ENCODE peak calls at places on chromosomes 1 and 21, in four cellular contexts. G is H9, Y is psoas muscle, T is fibroblast of lung. F is an unnamed sample. For H3K27me3, the result is how much of the 10 kb centered on the place peaks cover.

GRCh38 chr1:17966341-17966740 is 141.3 kb upstream of the IGSF21 start:
- DNase-seq in T (no peak), G (no peak), Y (peak), F (no peak)

GRCh38 chr1:52348704-52349301 is 17.2 kb downstream of the CC2D1B start:
- DNase-seq in T (peak), Y (no peak), G (peak), F (no peak)

GRCh38 chr1:34918609-34919561 is 10.6 kb downstream of the DLGAP3 start:
- DNase-seq in G (peak), Y (peak), T (no peak), F (no peak)

GRCh38 chr1:32925360-32926142 is 24.4 kb upstream of the TMEM54 start:
- DNase-seq in Y (no peak), T (peak), G (peak), F (no peak)

GRCh38 chr1:209150114-209150513 is 433.4 kb upstream of the CAMK1G start:
- DNase-seq in Y (no peak), T (peak), G (no peak), F (peak)

GRCh38 chr1:166133276-166133841 is 33.4 kb downstream of the FAM78B start:
- DNase-seq in T (no peak), Y (no peak), G (no peak), F (no peak)

GRCh38 chr1:26168410-26169167 is at the start of gene C1orf232:
- DNase-seq in T (no peak), Y (peak), G (no peak), F (no peak)

GRCh38 chr1:243216741-243217140 is 38.3 kb downstream of the CEP170 start:
- DNase-seq in G (no peak), T (no peak), Y (no peak), F (no peak)

GRCh38 chr1:6338685-6339084 is 54.9 kb downstream of the ACOT7 start:
- DNase-seq in Y (no peak), T (no peak), G (peak), F (no peak)

GRCh38 chr1:83909687-83910086 is 89.2 kb downstream of the TTLL7 start:
- DNase-seq in G (no peak), Y (no peak), T (peak), F (no peak)

GRCh38 chr1:33055210-33055991 is 18.7 kb upstream of the AK2 start:
- DNase-seq in G (peak), T (peak), Y (peak), F (peak)

GRCh38 chr21:42125571-42126544 is 54.7 kb downstream of the UMODL1 start:
- DNase-seq in T (peak), G (peak), Y (no peak), F (peak)

GRCh38 chr1:91513160-91513559 is 12.5 kb downstream of the CDC7 start:
- DNase-seq in Y (no peak), G (no peak), T (peak), F (no peak)

GRCh38 chr1:53442297-53442696 is 16.9 kb upstream of the DMRTB1 start:
- DNase-seq in Y (no peak), T (peak), G (no peak), F (no peak)

GRCh38 chr1:78601068-78601467 is 19.2 kb upstream of the IFI44L start:
- DNase-seq in G (no peak), Y (no peak), T (no peak), F (no peak)

GRCh38 chr1:171790318-171790717 is 8.9 kb downstream of the METTL13 start:
- DNase-seq in G (no peak), Y (no peak), T (no peak), F (no peak)

GRCh38 chr1:111604931-111605330 is 14.7 kb upstream of the RAP1A start:
- DNase-seq in G (no peak), T (peak), Y (no peak), F (no peak)

GRCh38 chr1:227372662-227373061 is 54.4 kb upstream of the CDC42BPA start:
- DNase-seq in Y (no peak), T (peak), G (no peak), F (peak)

GRCh38 chr1:89698624-89699023 is 65.7 kb downstream of the LRRC8C start:
- DNase-seq in G (no peak), T (no peak), Y (no peak), F (no peak)

GRCh38 chr1:43982798-43983197 is 3.8 kb downstream of the B4GALT2 start:
- DNase-seq in T (no peak), Y (no peak), G (no peak), F (no peak)

GRCh38 chr1:25079048-25079447 is 149.0 kb upstream of the RUNX3 start:
- DNase-seq in T (no peak), G (no peak), Y (no peak), F (no peak)

GRCh38 chr21:44845418-44846200 is 27.7 kb upstream of the SUMO3 start:
- DNase-seq in G (peak), T (peak), Y (peak), F (no peak)

GRCh38 chr1:46544561-46545240 is 6.7 kb downstream of the KNCN start:
- DNase-seq in G (no peak), Y (no peak), T (no peak), F (no peak)

GRCh38 chr1:193308438-193308837 is 122.0 kb upstream of the B3GALT2 start:
- DNase-seq in Y (no peak), T (peak), G (no peak), F (no peak)

GRCh38 chr1:61079898-61080336 is 2.4 kb upstream of the NFIA start:
- DNase-seq in G (peak), Y (peak), T (peak), F (peak)

GRCh38 chr21:24023936-24024335 is 1583.3 kb downstream of the MRPL39 start:
- DNase-seq in Y (no peak), G (no peak), T (peak), F (no peak)

GRCh38 chr21:43343992-43344886 is 82.7 kb downstream of the SIK1 start:
- DNase-seq in T (no peak), G (no peak), Y (no peak), F (no peak)

GRCh38 chr1:212559929-212560328 is 48.6 kb upstream of the ATF3 start:
- DNase-seq in Y (no peak), T (no peak), G (no peak), F (no peak)

DNA sequence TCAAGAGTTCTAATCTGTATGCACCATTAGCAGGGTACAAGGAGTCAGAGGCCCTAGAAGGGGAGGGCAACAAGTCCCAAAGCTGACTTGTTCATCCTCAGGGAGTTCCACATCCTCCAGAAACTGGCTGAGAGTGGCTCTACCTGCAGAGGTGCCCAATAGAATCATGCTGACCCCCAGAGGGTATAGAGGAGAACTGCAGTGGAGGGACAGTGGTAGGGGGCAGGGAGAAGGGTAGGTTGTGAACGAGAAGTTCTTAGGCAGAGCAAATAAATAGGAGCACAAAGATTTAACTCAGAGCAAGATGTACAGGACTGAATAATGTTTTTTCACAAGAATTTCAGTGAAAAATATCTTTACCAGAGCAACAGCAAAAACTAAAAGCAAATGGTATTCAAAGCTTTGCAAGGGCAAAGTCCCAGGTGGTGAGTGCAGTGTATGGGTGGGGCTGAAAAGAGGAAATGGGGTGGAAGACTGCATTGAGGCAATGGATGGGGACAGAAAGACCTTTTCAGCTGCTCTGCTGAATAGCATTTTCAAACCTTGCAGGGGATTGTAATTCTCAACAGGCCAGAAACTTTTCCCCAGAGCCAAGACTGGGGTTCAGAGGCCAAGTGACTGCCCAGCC is 3.1 kb downstream of the FCRL2 start:
- DNase-seq in Y (no peak), T (no peak), G (peak), F (no peak)
- H3K27me3 ChIP-seq in Y (under half), T (under half), G (under half), F (under half)

DNA sequence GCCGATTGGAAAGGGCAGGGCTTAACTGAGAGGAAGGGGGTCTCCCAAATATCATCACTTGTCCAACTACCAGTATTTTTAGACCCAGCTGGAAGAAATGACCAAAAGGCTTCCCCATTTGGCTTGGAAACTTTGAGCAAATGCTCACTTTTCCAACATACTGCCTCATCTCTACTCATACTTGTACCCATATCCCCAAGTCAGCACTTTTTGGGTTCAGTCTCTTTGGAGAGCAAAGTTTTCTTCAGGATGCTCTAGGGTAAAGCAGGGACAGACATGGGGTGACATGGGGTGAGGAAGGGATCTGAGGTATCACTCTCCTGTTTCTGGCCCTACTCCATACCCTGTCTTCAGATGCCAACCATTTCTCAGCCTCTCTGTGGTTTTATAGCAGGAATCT is 27.2 kb downstream of the LRRN2 start:
- DNase-seq in T (no peak), G (no peak), Y (no peak), F (no peak)
- H3K27me3 ChIP-seq in T (under half), G (under half), Y (under half), F (under half)

GRCh38 chr1:37616330-37616729 is 18.4 kb downstream of the RSPO1 start:
- DNase-seq in G (no peak), Y (no peak), T (no peak), F (no peak)
- H3K27me3 ChIP-seq in G (under half), Y (under half), T (under half), F (under half)

GRCh38 chr1:28811369-28811765 is 603 bp upstream of the OPRD1 start:
- DNase-seq in T (no peak), G (no peak), Y (no peak), F (no peak)
- H3K27me3 ChIP-seq in T (under half), G (under half), Y (under half), F (half or more)

GRCh38 chr1:23421343-23421742 is 3.2 kb downstream of the TCEA3 start:
- DNase-seq in G (no peak), T (no peak), Y (no peak), F (no peak)

GRCh38 chr1:23420778-23421177 is 3.8 kb downstream of the TCEA3 start:
- DNase-seq in G (no peak), Y (no peak), T (no peak), F (no peak)

GRCh38 chr1:23419180-23419579 is 5.4 kb downstream of the TCEA3 start:
- DNase-seq in T (no peak), G (peak), Y (no peak), F (no peak)

GRCh38 chr1:23416964-23417363 is 7.6 kb downstream of the TCEA3 start:
- DNase-seq in G (no peak), Y (no peak), T (no peak), F (no peak)

DNA sequence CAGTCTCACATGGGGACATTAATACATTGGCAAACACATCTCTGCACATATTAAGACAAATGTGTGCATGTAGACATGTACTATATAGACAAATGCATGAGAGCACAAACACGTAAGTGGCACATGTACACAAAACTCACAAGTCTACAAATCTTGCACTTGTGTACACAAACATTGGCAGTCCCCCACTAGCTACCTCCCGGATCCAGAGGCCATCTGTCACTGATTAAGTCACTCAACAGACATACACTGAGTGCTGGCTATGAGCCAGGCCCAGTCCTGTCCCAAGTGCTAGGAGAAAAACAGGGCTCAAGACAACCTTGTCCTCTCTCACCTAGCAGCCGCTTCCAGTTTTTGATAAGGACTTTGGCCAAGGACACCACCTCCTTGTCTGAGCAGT is 7.0 kb downstream of the TCEA3 start:
- DNase-seq in T (no peak), G (no peak), Y (peak), F (no peak)
- H3K27me3 ChIP-seq in T (under half), G (half or more), Y (under half), F (under half)

F was measured in AG04450.